ENCODE peak calls at places on chromosome 1, in five cellular contexts. M is stimulated activated naive CD4-positive, alpha-beta T cell; L is adipocyte; N is GM19239; S is H54. E is an unnamed sample.

GRCh38 chr1:173669491-173669941 is at the start of gene ANKRD45:
- DNase-seq in L (peak; percentile 41), S (no peak), M (no peak), N (no peak), E (peak; percentile 19)

GRCh38 chr1:9069324-9070100 is at the start of gene SLC2A5:
- DNase-seq in S (no peak), N (peak; percentile 92), M (no peak), L (no peak), E (no peak)

GRCh38 chr1:168888418-168888817 is 159.4 kb upstream of the DPT start:
- DNase-seq in N (no peak), S (no peak), M (no peak), L (no peak), E (no peak)

GRCh38 chr1:234871710-234872262 is 256.9 kb downstream of the TOMM20 start:
- DNase-seq in N (no peak), L (no peak), M (no peak), S (no peak), E (peak; percentile 83)

GRCh38 chr1:91650764-91651163 is 150.1 kb downstream of the CDC7 start:
- DNase-seq in N (no peak), M (no peak), L (peak; percentile 92), S (peak; percentile 91), E (peak; percentile 98)

GRCh38 chr1:244712669-244713068 is 59.7 kb downstream of the DESI2 start:
- DNase-seq in L (no peak), M (no peak), N (no peak), S (no peak), E (no peak)

GRCh38 chr1:160548183-160548582 is 25.1 kb upstream of the SLAMF6 start:
- DNase-seq in L (no peak), M (no peak), S (no peak), N (no peak), E (no peak)

GRCh38 chr1:198775606-198776005 is 136.8 kb downstream of the PTPRC start:
- DNase-seq in S (no peak), M (no peak), N (no peak), L (no peak), E (peak; percentile 28)

GRCh38 chr1:204578867-204579664 is 62.9 kb downstream of the MDM4 start:
- DNase-seq in M (peak; percentile 30), L (peak; percentile 29), N (peak; percentile 73), S (no peak), E (no peak)

GRCh38 chr1:151237678-151238466 is 16.7 kb upstream of the PSMD4 start:
- DNase-seq in M (no peak), L (no peak), N (peak; percentile 34), S (no peak), E (no peak)

GRCh38 chr1:51170342-51170741 is 65.7 kb upstream of the RNF11 start:
- DNase-seq in M (no peak), L (peak; percentile 41), N (no peak), S (no peak), E (peak; percentile 33)

GRCh38 chr1:111202707-111203623 is 2.5 kb upstream of the DENND2D start:
- DNase-seq in M (no peak), S (no peak), L (no peak), N (no peak), E (peak; percentile 70)

GRCh38 chr1:73366734-73367413 is 831.1 kb downstream of the LRRIQ3 start:
- DNase-seq in M (no peak), N (no peak), L (no peak), S (no peak), E (no peak)

GRCh38 chr1:3498986-3499385 is 44.5 kb downstream of the ARHGEF16 start:
- DNase-seq in N (no peak), L (no peak), M (no peak), S (no peak), E (no peak)

GRCh38 chr1:47351305-47351704 is 17.7 kb downstream of the CMPK1 start:
- DNase-seq in N (no peak), S (no peak), M (no peak), L (no peak), E (peak; percentile 53)

GRCh38 chr1:3910769-3911520 is 10.9 kb upstream of the C1orf174 start:
- DNase-seq in S (no peak), L (peak; percentile 50), N (peak; percentile 86), M (peak; percentile 80), E (peak; percentile 45)

GRCh38 chr1:203290261-203291089 is 14.8 kb upstream of the BTG2 start:
- DNase-seq in N (no peak), M (peak; percentile 95), S (no peak), L (peak; percentile 63), E (peak; percentile 79)

GRCh38 chr1:1024421-1025415 is 4.8 kb downstream of the AGRN start:
- DNase-seq in M (no peak), N (no peak), S (peak; percentile 66), L (no peak), E (peak; percentile 82)

GRCh38 chr1:223233019-223233409 is 90.0 kb upstream of the TLR5 start:
- DNase-seq in M (no peak), S (no peak), N (no peak), L (no peak), E (no peak)

GRCh38 chr1:212727386-212728181 is 27.9 kb upstream of the BATF3 start:
- DNase-seq in M (no peak), N (no peak), S (peak; percentile 53), L (no peak), E (peak; percentile 62)